ENCODE peak calls at places on chromosomes 2 and 18, in six cellular contexts. N, T, K, V, X and A are unnamed samples.

GRCh38 chr2:242085941-242086621 is 216.6 kb downstream of the RTP5 start:
- DNase-seq in T (peak), X (peak), N (no peak), K (no peak), V (no peak), A (peak)

GRCh38 chr18:51196811-51197660 is 445 bp downstream of the MEX3C start:
- DNase-seq in X (no peak), V (peak), N (peak), T (no peak), K (peak), A (peak)

GRCh38 chr2:226693521-226693920 is 106.1 kb downstream of the IRS1 start:
- DNase-seq in K (no peak), T (no peak), N (no peak), X (no peak), V (peak), A (peak)

GRCh38 chr2:100483892-100484291 is 13.6 kb downstream of the NMS start:
- DNase-seq in X (no peak), T (no peak), K (no peak), V (no peak), N (no peak), A (no peak)

GRCh38 chr2:134657650-134658250 is 61.0 kb downstream of the TMEM163 start:
- DNase-seq in N (no peak), X (peak), T (no peak), K (peak), V (peak), A (peak)

GRCh38 chr18:44229693-44230108 is 451.0 kb upstream of the SETBP1 start:
- DNase-seq in V (peak), N (no peak), K (no peak), T (no peak), X (no peak), A (no peak)

GRCh38 chr2:197212344-197213262 is 98.0 kb downstream of the ANKRD44 start:
- DNase-seq in K (no peak), V (no peak), N (no peak), X (no peak), T (no peak), A (peak)

GRCh38 chr2:166328147-166328546 is 47.6 kb downstream of the SCN9A start:
- DNase-seq in N (no peak), T (no peak), K (no peak), X (no peak), V (no peak), A (no peak)

GRCh38 chr2:172096661-172097547 is 5.8 kb downstream of the DLX2 start:
- DNase-seq in V (peak), T (no peak), K (no peak), N (no peak), X (no peak), A (peak)

GRCh38 chr18:79601234-79601633 is 78.4 kb upstream of the CTDP1 start:
- DNase-seq in K (no peak), X (no peak), T (no peak), V (peak), N (peak), A (peak)

GRCh38 chr2:238908960-238909951 is 61.4 kb downstream of the TWIST2 start:
- DNase-seq in N (no peak), T (no peak), V (peak), X (no peak), K (no peak), A (no peak)

GRCh38 chr18:50507120-50507590 is 52.7 kb upstream of the MAPK4 start:
- DNase-seq in X (peak), K (peak), V (no peak), N (peak), T (no peak), A (peak)

GRCh38 chr2:96679843-96680242 is 37.3 kb downstream of the FER1L5 start:
- DNase-seq in V (peak), N (no peak), X (no peak), T (no peak), K (no peak), A (no peak)

GRCh38 chr18:63025251-63025710 is 294.3 kb downstream of the BCL2 start:
- DNase-seq in X (no peak), V (no peak), N (no peak), T (no peak), K (peak), A (peak)

GRCh38 chr2:149595069-149595963 is 7.7 kb upstream of the MMADHC start:
- DNase-seq in T (no peak), N (no peak), X (no peak), K (peak), V (peak), A (no peak)

GRCh38 chr2:53740170-53740569 is 27.4 kb upstream of the CHAC2 start:
- DNase-seq in T (no peak), N (no peak), X (peak), K (peak), V (peak), A (peak)

GRCh38 chr18:48939368-48940097 is 11.2 kb downstream of the SMAD7 start:
- DNase-seq in T (no peak), V (peak), K (no peak), X (no peak), N (no peak), A (no peak)

GRCh38 chr2:171895781-171896180 is 1.7 kb upstream of the SLC25A12 start:
- DNase-seq in K (no peak), N (no peak), T (no peak), V (no peak), X (no peak), A (no peak)

GRCh38 chr2:53622141-53622540 is 145.5 kb upstream of the CHAC2 start:
- DNase-seq in V (no peak), K (no peak), X (no peak), T (no peak), N (no peak), A (no peak)

GRCh38 chr2:145842002-145842401 is 1322.1 kb upstream of the ZEB2 start:
- DNase-seq in V (no peak), K (no peak), X (no peak), N (no peak), T (no peak), A (no peak)

GRCh38 chr2:95374916-95375471 is 27.5 kb upstream of the FAHD2A start:
- DNase-seq in K (no peak), V (no peak), T (no peak), N (no peak), X (no peak), A (no peak)

GRCh38 chr2:168510125-168510756 is 54.2 kb downstream of the CERS6 start:
- DNase-seq in N (no peak), T (no peak), K (no peak), V (no peak), X (no peak), A (no peak)

GRCh38 chr2:191746306-191746705 is 68.4 kb downstream of the NABP1 start:
- DNase-seq in N (no peak), V (peak), X (no peak), T (no peak), K (no peak), A (no peak)

GRCh38 chr2:98580656-98581284 is 27.5 kb downstream of the COA5 start:
- DNase-seq in K (no peak), V (no peak), T (no peak), N (no peak), X (no peak), A (no peak)

GRCh38 chr2:155368934-155369333 is 670.4 kb downstream of the KCNJ3 start:
- DNase-seq in T (no peak), X (peak), V (peak), K (peak), N (no peak), A (peak)

GRCh38 chr2:26243643-26244478 is 571 bp downstream of the HADHA start:
- DNase-seq in K (peak), T (no peak), N (no peak), X (no peak), V (peak), A (peak)

GRCh38 chr2:26246818-26247217 is 2.1 kb downstream of the HADHB start:
- DNase-seq in X (no peak), V (no peak), N (peak), T (peak), K (peak), A (peak)

GRCh38 chr2:26245810-26246209 is 1.1 kb downstream of the HADHB start:
- DNase-seq in N (no peak), X (peak), K (no peak), T (peak), V (peak), A (peak)

GRCh38 chr2:26244479-26245230 is at the start of the genes HADHA and HADHB:
- DNase-seq in T (peak), K (peak), N (peak), V (peak), X (peak), A (peak)

GRCh38 chr2:26245231-26245732 is 543 bp downstream of the HADHB start:
- DNase-seq in V (no peak), T (peak), N (peak), K (no peak), X (peak), A (no peak)
- TF ChIP-seq MYC in V (no peak), T (no peak), N (no peak), K (no peak), X (no peak), A (no peak)

DNA sequence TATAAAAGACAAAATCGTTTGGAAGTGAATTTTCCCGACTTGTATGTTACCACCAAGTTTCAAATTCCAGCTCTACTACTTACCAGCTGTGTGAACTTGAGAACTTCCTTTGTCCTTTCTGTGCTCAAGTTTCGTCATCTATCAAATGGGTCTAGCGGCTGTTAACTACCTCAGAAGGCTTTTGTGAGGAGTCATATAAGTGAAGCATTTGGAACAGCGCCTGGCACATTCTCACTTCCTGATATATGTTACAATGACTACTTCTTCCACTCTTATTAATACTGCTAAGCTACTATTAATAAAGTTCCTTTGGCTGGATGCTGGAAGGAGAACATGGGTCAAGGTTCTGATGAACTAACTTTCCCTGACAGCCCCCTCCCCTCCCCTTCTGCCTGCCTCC is 104.5 kb downstream of the MEIS1 start:
- DNase-seq in N (no peak), K (no peak), X (no peak), T (no peak), V (peak), A (no peak)
- TF ChIP-seq MAX in N (no peak), K (no peak), X (no peak), T (no peak), V (no peak), A (no peak)

GRCh38 chr2:199455533-199456382 is 2.0 kb downstream of the SATB2 start:
- DNase-seq in K (peak), N (peak), V (no peak), T (no peak), X (peak), A (peak)
- TF ChIP-seq MYC in K (no peak), N (peak), V (no peak), T (no peak), X (peak), A (peak)

GRCh38 chr2:29064746-29065478 is 9.4 kb downstream of the PCARE start:
- DNase-seq in K (no peak), T (no peak), V (no peak), N (no peak), X (no peak), A (no peak)

GRCh38 chr2:29066989-29067605 is 7.2 kb downstream of the PCARE start:
- DNase-seq in K (no peak), N (no peak), T (no peak), V (no peak), X (no peak), A (peak)

GRCh38 chr2:29066271-29066860 is 8.0 kb downstream of the PCARE start:
- DNase-seq in X (peak), T (no peak), V (no peak), N (no peak), K (no peak), A (peak)

GRCh38 chr2:29063646-29064372 is 10.5 kb downstream of the PCARE start:
- DNase-seq in K (no peak), X (no peak), V (no peak), N (no peak), T (no peak), A (no peak)

DNA sequence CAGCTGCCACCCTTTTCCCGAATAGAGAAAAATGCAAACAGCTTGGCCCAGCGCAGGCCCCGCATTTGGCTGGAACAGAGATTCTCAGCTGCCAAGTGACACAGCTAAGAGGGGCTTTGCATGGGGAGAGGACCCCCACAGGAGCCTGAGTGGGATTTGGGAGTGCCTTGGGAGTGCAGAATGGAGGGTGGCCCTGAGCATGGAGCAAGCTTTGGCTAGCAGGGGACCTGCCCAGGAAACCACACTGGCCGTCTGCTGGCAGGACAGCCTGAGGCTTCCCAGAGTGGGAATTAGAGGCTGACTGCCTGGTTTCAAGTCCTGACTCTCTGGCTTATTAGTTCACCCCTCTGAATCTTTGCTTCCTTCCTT is 8.9 kb downstream of the PCARE start:
- DNase-seq in V (no peak), K (no peak), T (no peak), N (no peak), X (no peak), A (no peak)
- TF ChIP-seq MAX in V (no peak), K (no peak), T (no peak), N (no peak), X (no peak), A (no peak)

GRCh38 chr18:36635414-36636096 is 193.2 kb downstream of the TPGS2 start:
- DNase-seq in X (no peak), V (no peak), N (no peak), K (no peak), T (peak), A (no peak)
- TF ChIP-seq MYC in X (no peak), V (no peak), N (no peak), K (no peak), T (no peak), A (no peak)

GRCh38 chr2:181281206-181281832 is 175.9 kb upstream of the ITGA4 start:
- DNase-seq in K (no peak), N (no peak), X (no peak), T (no peak), V (no peak), A (no peak)
- TF ChIP-seq MAX in K (no peak), N (no peak), X (no peak), T (no peak), V (no peak), A (no peak)

DNA sequence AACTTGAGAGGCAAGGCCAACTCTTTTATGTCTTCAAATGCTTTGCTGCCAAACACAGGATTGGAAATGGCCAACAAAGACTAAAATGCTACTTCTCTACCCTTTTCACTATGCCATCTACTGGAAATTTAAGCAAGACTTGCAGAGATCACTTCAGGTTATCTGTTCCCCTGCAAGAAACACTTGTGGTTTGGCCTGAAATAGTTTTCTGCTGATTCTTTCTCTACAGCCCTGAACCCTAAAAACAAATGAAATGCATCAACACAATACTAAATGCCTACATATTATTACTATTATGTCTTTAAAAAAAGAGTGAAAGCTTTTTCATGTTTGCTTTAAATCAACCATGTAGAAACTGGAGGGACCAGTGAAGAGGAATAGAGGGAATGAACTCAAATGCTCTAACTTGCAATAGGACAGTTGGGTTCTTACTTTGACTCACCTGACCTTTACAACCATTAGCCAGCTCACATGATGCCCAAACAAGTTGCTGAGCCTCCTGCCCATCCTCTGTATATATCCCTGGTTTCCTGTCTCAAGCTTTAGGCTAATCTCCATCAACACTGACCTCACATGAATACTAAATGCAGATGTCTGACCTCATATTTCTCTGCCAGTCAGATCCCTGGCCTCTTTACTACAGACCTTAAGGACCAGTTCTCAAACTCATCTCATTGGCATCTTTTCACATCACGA is 17.5 kb upstream of the ADAM17 start:
- DNase-seq in T (no peak), K (no peak), X (no peak), V (no peak), N (no peak), A (no peak)
- TF ChIP-seq MYC in T (no peak), K (no peak), X (no peak), V (no peak), N (no peak), A (no peak)

DNA sequence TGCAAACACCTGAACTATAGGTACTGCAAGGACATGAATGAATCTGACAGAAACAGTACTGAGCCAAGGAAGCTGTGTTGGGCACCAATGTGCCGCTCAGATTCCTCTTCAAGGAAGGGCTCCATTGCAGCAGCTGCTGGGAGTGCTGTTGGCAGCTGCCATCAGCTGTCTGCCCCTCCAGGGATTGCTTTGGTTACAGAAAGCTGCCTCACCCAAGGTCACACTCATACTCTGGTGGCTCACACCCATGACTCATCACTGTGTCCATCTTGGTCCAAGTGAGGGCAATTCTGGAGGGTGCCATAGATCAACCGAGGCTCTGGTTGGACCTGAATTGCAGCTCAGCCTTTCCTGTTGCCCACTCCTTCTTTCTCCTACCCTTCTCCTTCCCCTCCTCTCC is 24.4 kb upstream of the TRPM8 start:
- DNase-seq in N (no peak), T (no peak), X (peak), K (peak), V (no peak), A (no peak)
- TF ChIP-seq MAX in N (no peak), T (no peak), X (no peak), K (no peak), V (no peak), A (no peak)

DNA sequence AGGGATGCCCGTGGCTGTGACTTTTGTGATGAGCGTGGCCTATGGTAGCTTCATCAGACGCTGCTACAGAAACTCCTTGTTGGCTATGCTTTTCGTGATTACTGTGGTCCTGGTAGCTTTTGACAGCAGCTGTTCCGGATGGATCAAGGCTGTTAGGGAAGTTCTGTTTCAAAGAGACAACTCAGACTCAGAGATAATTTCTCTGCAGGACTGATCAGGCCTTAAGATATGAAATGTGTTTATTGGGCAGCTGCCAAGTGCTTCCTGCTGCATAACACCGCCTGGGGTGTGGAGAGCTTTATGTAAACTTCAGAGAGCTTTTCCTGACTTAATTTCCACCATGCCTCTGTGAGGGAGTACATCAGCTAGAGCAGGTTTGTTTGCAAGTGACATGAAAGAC is 243.8 kb downstream of the TSN start:
- DNase-seq in K (no peak), V (peak), T (no peak), N (no peak), X (no peak), A (no peak)
- TF ChIP-seq MYC in K (no peak), V (no peak), T (no peak), N (no peak), X (no peak), A (no peak)